ENCODE peak calls at places on chromosomes 6 and 20, in ten cellular contexts. L is mesendoderm; Q is Daoy; J is choroid plexus epithelial cell; Z is activated T-cell treated with anti-CD3 and anti-CD28 coated beads, Interleukin-2, amount 50 U/mL, for 72 hours; V is NCI-H510A treated with DMSO at 0.1 percent for 48 hours; S is stimulated activated CD4-positive, alpha-beta T cell treated with anti-CD3 and anti-CD28 coated beads, Interleukin-2, amount 100 ng/mL, for 48 hours; K is mesenchymal stem cell; C is osteoblast; P is COLO829. R is an unnamed sample.

GRCh38 chr20:3932277-3933073 is 43.3 kb downstream of the PANK2 start:
- DNase-seq in L (no peak), Q (peak; percentile 41), J (peak; percentile 63), Z (no peak), V (no peak), S (no peak), K (peak; percentile 55), C (peak; percentile 26), P (peak; percentile 58), R (peak; percentile 41)

GRCh38 chr6:88741071-88741470 is 222.3 kb downstream of the RNGTT start:
- DNase-seq in L (no peak), Q (no peak), J (no peak), Z (no peak), V (no peak), S (no peak), K (no peak), C (no peak), P (no peak), R (no peak)

GRCh38 chr6:50410577-50410976 is 302.7 kb upstream of the TFAP2D start:
- DNase-seq in L (no peak), Q (no peak), J (no peak), Z (no peak), V (no peak), S (no peak), K (no peak), C (no peak), P (no peak), R (no peak)

GRCh38 chr6:112618796-112619195 is 271.7 kb downstream of the RFPL4B start:
- DNase-seq in L (peak; percentile 70), Q (peak; percentile 13), J (peak; percentile 47), Z (no peak), V (no peak), S (no peak), K (no peak), C (peak; percentile 21), P (peak; percentile 6), R (no peak)

GRCh38 chr6:127381384-127381783 is 38.0 kb upstream of the ECHDC1 start:
- DNase-seq in L (no peak), Q (no peak), J (no peak), Z (no peak), V (no peak), S (no peak), K (no peak), C (no peak), P (no peak), R (no peak)

GRCh38 chr20:19815553-19815991 is 57.5 kb downstream of the RIN2 start:
- DNase-seq in L (peak; percentile 68), Q (peak; percentile 95), J (peak; percentile 99), Z (no peak), V (no peak), S (no peak), K (peak; percentile 98), C (peak; percentile 89), P (peak; percentile 85), R (peak; percentile 99)

GRCh38 chr20:62547364-62547763 is 71.6 kb upstream of the GATA5 start:
- DNase-seq in L (no peak), Q (no peak), J (no peak), Z (no peak), V (no peak), S (no peak), K (no peak), C (no peak), P (no peak), R (no peak)

GRCh38 chr20:38628580-38629470 is 27.2 kb downstream of the ARHGAP40 start:
- DNase-seq in L (peak; percentile 78), Q (no peak), J (no peak), Z (no peak), V (no peak), S (no peak), K (no peak), C (no peak), P (no peak), R (no peak)

GRCh38 chr20:4076671-4077070 is 61.3 kb upstream of the RNF24 start:
- DNase-seq in L (no peak), Q (peak; percentile 51), J (peak; percentile 87), Z (no peak), V (no peak), S (no peak), K (peak; percentile 90), C (no peak), P (peak; percentile 87), R (peak; percentile 91)

GRCh38 chr20:31446084-31446819 is 5.8 kb downstream of the DEFB123 start:
- DNase-seq in L (no peak), Q (no peak), J (no peak), Z (no peak), V (no peak), S (no peak), K (no peak), C (no peak), P (no peak), R (no peak)

GRCh38 chr6:125945378-125946141 is 11.0 kb upstream of the HINT3 start:
- DNase-seq in L (peak; percentile 83), Q (peak; percentile 72), J (peak; percentile 58), Z (no peak), V (no peak), S (no peak), K (peak; percentile 69), C (no peak), P (no peak), R (no peak)

GRCh38 chr6:160005861-160006540 is 37.1 kb downstream of the IGF2R start:
- DNase-seq in L (no peak), Q (no peak), J (peak; percentile 75), Z (no peak), V (no peak), S (no peak), K (no peak), C (no peak), P (no peak), R (no peak)

GRCh38 chr20:24972341-24972740 is 20.2 kb downstream of the APMAP start:
- DNase-seq in L (no peak), Q (no peak), J (no peak), Z (no peak), V (no peak), S (no peak), K (no peak), C (no peak), P (no peak), R (no peak)

GRCh38 chr6:167157414-167157813 is 366 bp downstream of the GPR31 start:
- DNase-seq in L (no peak), Q (no peak), J (no peak), Z (no peak), V (no peak), S (no peak), K (no peak), C (no peak), P (no peak), R (no peak)

GRCh38 chr6:169250660-169251059 is 3.0 kb downstream of the THBS2 start:
- DNase-seq in L (peak; percentile 66), Q (peak; percentile 90), J (peak; percentile 90), Z (no peak), V (peak; percentile 43), S (no peak), K (peak; percentile 17), C (peak; percentile 98), P (peak; percentile 84), R (peak; percentile 51)

GRCh38 chr20:36688630-36689029 is 42.6 kb upstream of the SLA2 start:
- DNase-seq in L (no peak), Q (no peak), J (no peak), Z (no peak), V (no peak), S (no peak), K (no peak), C (no peak), P (no peak), R (no peak)

GRCh38 chr6:48894469-48894868 is 568.6 kb downstream of the MMUT start:
- DNase-seq in L (no peak), Q (no peak), J (no peak), Z (no peak), V (no peak), S (no peak), K (no peak), C (no peak), P (no peak), R (no peak)

GRCh38 chr20:44941292-44941691 is 18.9 kb downstream of the TOMM34 start:
- DNase-seq in L (no peak), Q (no peak), J (no peak), Z (no peak), V (no peak), S (no peak), K (no peak), C (no peak), P (no peak), R (no peak)

GRCh38 chr6:84623956-84624680 is 140.3 kb downstream of the TBX18 start:
- DNase-seq in L (peak; percentile 27), Q (peak; percentile 78), J (peak; percentile 91), Z (no peak), V (no peak), S (no peak), K (peak; percentile 70), C (peak; percentile 86), P (peak; percentile 9), R (peak; percentile 95)